ENCODE peak calls at places on chromosomes 16 and 17, in seven cellular contexts. F is heart left ventricle, Z is fibroblast of villous mesenchyme, B is tibial artery, M is breast epithelium, N is tibial nerve, I is cardiac muscle cell. Y is an unnamed sample.

GRCh38 chr17:77821114-77821513 is 137.4 kb upstream of the TNRC6C start:
- DNase-seq in F (no peak), Z (no peak), B (no peak), M (no peak), N (no peak), I (no peak), Y (no peak)

GRCh38 chr17:49003557-49004511 is 6.6 kb downstream of the IGF2BP1 start:
- DNase-seq in F (no peak), Z (peak; percentile 54), B (no peak), M (no peak), N (no peak), I (no peak), Y (peak; percentile 58)

GRCh38 chr16:64240586-64240985 is 881.3 kb downstream of the CDH11 start:
- DNase-seq in F (no peak), Z (no peak), B (no peak), M (no peak), N (no peak), I (no peak), Y (no peak)

GRCh38 chr17:50283246-50283645 is 9.0 kb downstream of the TMEM92 start:
- DNase-seq in F (no peak), Z (no peak), B (no peak), M (no peak), N (no peak), I (no peak), Y (no peak)

GRCh38 chr17:72387487-72387886 is 266.7 kb downstream of the SOX9 start:
- DNase-seq in F (no peak), Z (peak; percentile 96), B (no peak), M (no peak), N (no peak), I (peak; percentile 85), Y (peak; percentile 91)

GRCh38 chr16:14405611-14406537 is 224.2 kb downstream of the PARN start:
- DNase-seq in F (no peak), Z (peak; percentile 50), B (peak; percentile 62), M (peak; percentile 19), N (no peak), I (no peak), Y (no peak)

GRCh38 chr16:11708421-11708820 is 34.2 kb downstream of the TXNDC11 start:
- DNase-seq in F (no peak), Z (peak; percentile 14), B (no peak), M (no peak), N (no peak), I (peak; percentile 23), Y (no peak)

GRCh38 chr17:48596000-48596734 is 2.6 kb upstream of the HOXB5 start:
- DNase-seq in F (no peak), Z (no peak), B (no peak), M (no peak), N (no peak), I (no peak), Y (peak; percentile 46)

GRCh38 chr17:32882734-32883133 is 5.8 kb upstream of the MYO1D start:
- DNase-seq in F (no peak), Z (peak; percentile 44), B (no peak), M (no peak), N (no peak), I (no peak), Y (no peak)

GRCh38 chr17:82065193-82065637 is 389 bp downstream of the DUS1L start:
- DNase-seq in F (no peak), Z (peak; percentile 51), B (no peak), M (no peak), N (no peak), I (peak; percentile 31), Y (peak; percentile 17)

GRCh38 chr17:74132354-74132753 is 71.1 kb upstream of the RPL38 start:
- DNase-seq in F (no peak), Z (no peak), B (no peak), M (no peak), N (no peak), I (no peak), Y (no peak)

GRCh38 chr17:6713130-6713917 is at the start of gene SLC13A5:
- DNase-seq in F (no peak), Z (peak; percentile 21), B (no peak), M (no peak), N (no peak), I (peak; percentile 41), Y (no peak)

GRCh38 chr16:719815-720506 is 985 bp upstream of the ANTKMT start:
- DNase-seq in F (no peak), Z (no peak), B (no peak), M (no peak), N (no peak), I (no peak), Y (no peak)

GRCh38 chr16:87946596-87947350 is 4.5 kb upstream of the BANP start:
- DNase-seq in F (no peak), Z (no peak), B (peak; percentile 21), M (no peak), N (no peak), I (no peak), Y (no peak)

GRCh38 chr16:8908779-8909468 is 26.8 kb downstream of the LITAFD start:
- DNase-seq in F (no peak), Z (peak; percentile 78), B (no peak), M (no peak), N (no peak), I (no peak), Y (no peak)

GRCh38 chr17:60095381-60095780 is 16.7 kb upstream of the HEATR6 start:
- DNase-seq in F (no peak), Z (no peak), B (no peak), M (no peak), N (no peak), I (no peak), Y (no peak)

GRCh38 chr16:89050868-89051311 is 42.8 kb upstream of the ACSF3 start:
- DNase-seq in F (no peak), Z (no peak), B (no peak), M (no peak), N (no peak), I (no peak), Y (no peak)

GRCh38 chr16:85919271-85920267 is 20.6 kb downstream of the IRF8 start:
- DNase-seq in F (no peak), Z (no peak), B (no peak), M (no peak), N (no peak), I (no peak), Y (no peak)

DNA sequence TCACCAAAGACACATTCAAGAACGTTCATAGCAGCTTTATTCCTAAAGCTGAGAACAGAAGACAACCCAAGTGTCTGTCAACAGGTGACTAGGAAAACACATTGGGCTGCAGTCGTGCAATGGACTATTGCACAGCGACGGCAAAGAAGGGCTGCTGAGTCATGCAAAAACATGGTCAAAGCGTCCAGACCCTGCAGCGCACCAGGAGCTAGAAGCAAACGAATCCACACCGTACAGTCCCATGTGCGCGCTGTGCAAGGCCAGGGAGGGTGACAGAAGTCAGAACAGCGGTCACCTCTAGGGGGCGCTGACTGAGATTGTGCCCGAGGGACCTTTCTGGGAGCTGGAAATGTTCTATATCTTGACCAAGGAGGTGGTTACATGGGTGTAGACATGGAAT is 266.4 kb downstream of the MAF start:
- DNase-seq in F (no peak), Z (no peak), B (no peak), M (no peak), N (no peak), I (no peak), Y (no peak)
- TF ChIP-seq CTCF in F (peak; percentile 22), Z (no peak), B (no peak), M (no peak), N (no peak), I (no peak), Y (no peak)

GRCh38 chr17:62629556-62630364 is 2.3 kb downstream of the MRC2 start:
- DNase-seq in F (no peak), Z (no peak), B (no peak), M (peak; percentile 23), N (no peak), I (peak; percentile 23), Y (no peak)
- H3K4me3 ChIP-seq in F (peak overlapping the region; percentile 88), Z (peak overlapping the region; percentile 86), B (peak overlapping the region; percentile 87), M (peak overlapping the region; percentile 86), N (peak overlapping the region; percentile 78), I (peak overlapping the region; percentile 44), Y (peak overlapping the region; percentile 78)

GRCh38 chr17:29251184-29251583 is 4.5 kb downstream of the CRYBA1 start:
- DNase-seq in F (no peak), Z (no peak), B (no peak), M (no peak), N (no peak), I (no peak), Y (no peak)

GRCh38 chr17:29248845-29249244 is 2.2 kb downstream of the CRYBA1 start:
- DNase-seq in F (no peak), Z (no peak), B (no peak), M (no peak), N (no peak), I (no peak), Y (no peak)

GRCh38 chr17:29253037-29253436 is 6.4 kb downstream of the CRYBA1 start:
- DNase-seq in F (no peak), Z (no peak), B (no peak), M (no peak), N (no peak), I (no peak), Y (no peak)

GRCh38 chr17:29250666-29251065 is 4.0 kb downstream of the CRYBA1 start:
- DNase-seq in F (no peak), Z (no peak), B (no peak), M (no peak), N (no peak), I (no peak), Y (peak; percentile 56)

DNA sequence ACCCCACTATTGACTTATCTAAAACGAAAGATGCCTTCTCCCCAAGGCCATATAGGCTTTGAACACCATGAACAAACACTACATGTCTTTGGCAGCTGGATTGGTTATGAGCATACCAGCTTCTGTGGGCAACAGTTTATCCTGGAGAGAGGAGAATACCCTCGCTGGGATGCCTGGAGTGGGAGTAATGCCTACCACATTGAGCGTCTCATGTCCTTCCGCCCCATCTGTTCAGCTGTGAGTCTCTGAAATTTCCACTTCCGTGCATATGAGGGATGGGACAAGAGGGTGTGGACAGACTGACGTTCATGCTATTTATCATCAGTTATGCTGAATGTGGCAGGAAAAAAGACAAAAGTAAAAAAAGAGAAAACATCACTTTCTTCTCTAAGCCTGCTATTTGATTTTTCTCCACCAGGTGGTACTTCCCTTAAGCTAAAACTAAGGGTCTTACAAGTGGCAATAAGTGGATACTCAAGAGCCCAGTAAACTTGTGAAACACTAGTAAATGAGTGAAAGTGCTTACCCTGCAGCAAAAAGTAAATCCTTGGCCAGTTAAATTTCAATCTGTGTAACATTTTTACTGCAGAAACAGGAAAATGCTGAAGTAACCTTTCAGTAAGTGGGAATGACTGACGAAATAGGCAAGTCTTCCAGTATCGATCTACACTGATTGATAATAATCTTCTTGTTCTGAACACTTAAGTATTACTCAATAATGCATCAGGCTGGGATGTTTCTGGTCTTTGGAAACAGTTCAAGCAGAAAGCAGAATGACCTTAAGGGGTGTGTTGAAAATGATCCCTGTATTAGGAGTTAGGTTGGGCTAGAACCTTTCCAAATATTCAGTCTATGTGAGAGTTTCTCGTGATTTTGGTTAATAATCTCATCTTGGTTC is 5.6 kb downstream of the CRYBA1 start:
- DNase-seq in F (no peak), Z (peak; percentile 76), B (no peak), M (no peak), N (no peak), I (peak; percentile 67), Y (peak; percentile 53)
- TF ChIP-seq CTCF in F (peak; percentile 40), Z (peak; percentile 59), B (peak; percentile 48), M (peak; percentile 20), N (peak; percentile 17), I (peak; percentile 62), Y (peak; percentile 59)

DNA sequence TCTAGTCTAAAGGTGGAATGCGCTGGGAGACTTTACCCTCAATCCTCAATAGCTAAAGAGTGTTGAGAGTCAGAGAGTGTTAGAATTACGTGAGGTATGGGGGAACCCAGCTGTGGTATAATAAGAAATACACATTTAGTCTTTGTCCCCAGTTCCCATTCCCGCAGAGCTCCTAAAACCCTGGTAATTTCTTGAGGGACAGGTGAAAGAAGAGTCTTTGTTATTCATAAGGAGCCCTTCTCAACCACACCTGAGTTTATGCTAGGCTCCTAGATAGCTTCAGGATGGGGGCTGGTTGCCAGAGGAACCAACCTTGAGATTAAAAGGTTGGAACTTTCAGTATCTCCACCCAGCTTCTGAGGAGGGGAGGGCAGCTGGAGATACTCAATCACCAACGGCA is 5.8 kb downstream of the ZNF18 start:
- DNase-seq in F (no peak), Z (no peak), B (no peak), M (no peak), N (no peak), I (no peak), Y (no peak)
- H3K4me3 ChIP-seq in F (no peak overlapping the region), Z (no peak overlapping the region), B (no peak overlapping the region), M (no peak overlapping the region), N (no peak overlapping the region), I (no peak overlapping the region), Y (no peak overlapping the region)

Y was measured in astrocyte of the spinal cord.